ENCODE peak calls at places on chromosome 11, in seven cellular contexts. I, N, C, M, X, S and K are unnamed samples.

GRCh38 chr11:70669871-70670683 is 271.7 kb downstream of the CTTN start:
- DNase-seq in I (no peak), N (no peak), C (no peak), M (no peak), X (no peak), S (no peak), K (no peak)

GRCh38 chr11:2521681-2522630 is 77.1 kb downstream of the KCNQ1 start:
- DNase-seq in I (no peak), N (no peak), C (peak), M (peak), X (no peak), S (no peak), K (no peak)

GRCh38 chr11:131693756-131694155 is 323.3 kb downstream of the NTM start:
- DNase-seq in I (no peak), N (no peak), C (no peak), M (no peak), X (no peak), S (no peak), K (no peak)

GRCh38 chr11:36022891-36023290 is 79.0 kb downstream of the LDLRAD3 start:
- DNase-seq in I (no peak), N (no peak), C (no peak), M (no peak), X (no peak), S (no peak), K (no peak)

GRCh38 chr11:27174026-27174425 is 133.4 kb downstream of the BBOX1 start:
- DNase-seq in I (no peak), N (no peak), C (no peak), M (no peak), X (no peak), S (no peak), K (no peak)

GRCh38 chr11:2209370-2209801 is 37.8 kb upstream of the TH start:
- DNase-seq in I (no peak), N (no peak), C (no peak), M (no peak), X (no peak), S (no peak), K (no peak)

GRCh38 chr11:8810331-8811301 is 100.4 kb upstream of the AKIP1 start:
- DNase-seq in I (peak), N (peak), C (peak), M (no peak), X (peak), S (no peak), K (peak)

GRCh38 chr11:77019976-77020591 is 14.1 kb upstream of the B3GNT6 start:
- DNase-seq in I (peak), N (peak), C (no peak), M (no peak), X (peak), S (peak), K (peak)

GRCh38 chr11:86138958-86139357 is 70.1 kb upstream of the PICALM start:
- DNase-seq in I (peak), N (no peak), C (no peak), M (no peak), X (no peak), S (no peak), K (peak)

GRCh38 chr11:68940651-68941323 is 37.1 kb downstream of the IGHMBP2 start:
- DNase-seq in I (no peak), N (no peak), C (no peak), M (no peak), X (no peak), S (no peak), K (no peak)

GRCh38 chr11:8040921-8041285 is 40.1 kb upstream of the TUB start:
- DNase-seq in I (no peak), N (no peak), C (no peak), M (no peak), X (no peak), S (no peak), K (no peak)

GRCh38 chr11:67117667-67118058 is 1.4 kb upstream of the KDM2A start:
- DNase-seq in I (peak), N (no peak), C (peak), M (no peak), X (no peak), S (no peak), K (peak)

GRCh38 chr11:130094614-130095013 is 24.9 kb downstream of the APLP2 start:
- DNase-seq in I (no peak), N (peak), C (no peak), M (no peak), X (no peak), S (no peak), K (no peak)
- H3K4me3 ChIP-seq in I (no peak), N (no peak), C (no peak), M (no peak), X (no peak), S (no peak), K (no peak)

GRCh38 chr11:13015753-13016152 is 6.6 kb downstream of the RASSF10 start:
- DNase-seq in I (no peak), N (no peak), C (no peak), M (no peak), X (no peak), S (no peak), K (no peak)

GRCh38 chr11:13012037-13012693 is 3.0 kb downstream of the RASSF10 start:
- DNase-seq in I (peak), N (no peak), C (no peak), M (no peak), X (no peak), S (no peak), K (no peak)

GRCh38 chr11:13019313-13019712 is 10.2 kb downstream of the RASSF10 start:
- DNase-seq in I (no peak), N (no peak), C (no peak), M (no peak), X (no peak), S (no peak), K (no peak)

GRCh38 chr11:13013054-13013488 is 4.0 kb downstream of the RASSF10 start:
- DNase-seq in I (no peak), N (no peak), C (no peak), M (no peak), X (no peak), S (no peak), K (no peak)

GRCh38 chr11:13016415-13016814 is 7.3 kb downstream of the RASSF10 start:
- DNase-seq in I (no peak), N (no peak), C (no peak), M (no peak), X (no peak), S (peak), K (no peak)
- TF ChIP-seq CTCF in I (no peak), N (no peak), C (no peak), M (no peak), X (no peak), S (peak), K (no peak)

GRCh38 chr11:75431533-75432525 is 1.2 kb downstream of the KLHL35 start:
- DNase-seq in I (no peak), N (no peak), C (peak), M (no peak), X (no peak), S (no peak), K (no peak)
- H3K4me3 ChIP-seq in I (no peak), N (no peak), C (no peak), M (no peak), X (no peak), S (no peak), K (no peak)

DNA sequence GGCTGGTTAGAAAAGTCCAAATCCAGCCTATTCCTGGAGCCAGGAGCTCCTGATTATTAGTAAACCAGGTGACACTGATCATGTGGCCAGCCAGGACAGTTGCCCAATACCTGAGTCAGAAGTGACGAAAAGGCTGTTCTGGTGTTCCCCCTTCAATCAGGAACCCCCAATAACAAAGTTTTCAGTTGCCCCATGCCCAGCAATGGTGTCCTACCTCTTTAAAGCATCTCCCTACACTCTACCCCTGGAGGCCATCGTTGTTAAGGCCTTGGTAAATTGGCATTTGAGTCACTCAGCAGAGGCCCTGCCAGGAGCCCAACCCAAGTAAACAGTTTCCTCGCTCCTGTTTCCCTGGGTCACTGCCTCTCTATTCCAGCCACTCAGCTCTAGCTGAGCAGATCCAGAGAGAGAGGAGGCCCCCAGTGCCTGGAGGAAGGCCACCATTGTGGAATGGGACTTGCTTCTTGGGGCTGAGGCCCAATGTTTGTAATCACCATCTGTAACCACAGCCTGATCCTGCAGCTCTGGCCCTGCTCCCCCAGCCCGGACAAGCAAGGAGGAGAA is 25.0 kb downstream of the ARHGAP1 start:
- DNase-seq in I (peak), N (peak), C (peak), M (no peak), X (no peak), S (no peak), K (peak)
- TF ChIP-seq CTCF in I (no peak), N (peak), C (no peak), M (no peak), X (peak), S (no peak), K (no peak)

DNA sequence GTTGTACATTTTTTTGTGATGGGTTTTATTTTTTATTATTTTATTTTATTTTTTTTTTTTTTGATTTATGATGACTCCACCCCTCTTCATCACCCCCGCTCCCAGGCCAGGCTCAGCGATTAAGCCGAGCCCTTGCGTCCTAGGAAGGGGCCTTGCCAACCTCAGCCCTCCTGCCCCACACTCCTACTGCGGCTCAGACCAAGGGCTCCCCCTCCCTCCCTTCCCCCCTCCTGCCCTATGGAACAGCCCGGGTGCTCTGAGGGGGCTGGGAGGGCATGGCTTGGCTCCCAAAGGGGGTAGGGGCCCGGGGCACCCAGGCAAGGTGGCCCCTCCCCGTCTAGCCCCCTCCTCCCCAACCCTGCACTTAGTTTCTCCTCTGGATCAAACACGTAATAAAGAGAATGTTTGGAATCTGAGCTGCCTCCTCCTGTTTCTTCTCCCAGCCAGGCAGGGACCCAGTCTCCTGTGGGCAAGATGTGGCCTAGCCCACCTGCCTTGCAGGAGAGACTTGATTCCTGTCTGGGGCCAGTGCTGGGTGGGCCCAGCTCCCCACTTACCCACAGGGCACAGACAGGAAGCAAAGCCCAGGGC is 6.3 kb downstream of the RCOR2 start:
- DNase-seq in I (no peak), N (no peak), C (no peak), M (no peak), X (no peak), S (no peak), K (no peak)
- H3K4me3 ChIP-seq in I (no peak), N (no peak), C (no peak), M (no peak), X (no peak), S (no peak), K (no peak)

GRCh38 chr11:92070026-92070889 is 154.4 kb upstream of the FAT3 start:
- DNase-seq in I (peak), N (peak), C (no peak), M (no peak), X (no peak), S (no peak), K (peak)
- TF ChIP-seq CTCF in I (peak), N (peak), C (no peak), M (no peak), X (peak), S (no peak), K (no peak)

DNA sequence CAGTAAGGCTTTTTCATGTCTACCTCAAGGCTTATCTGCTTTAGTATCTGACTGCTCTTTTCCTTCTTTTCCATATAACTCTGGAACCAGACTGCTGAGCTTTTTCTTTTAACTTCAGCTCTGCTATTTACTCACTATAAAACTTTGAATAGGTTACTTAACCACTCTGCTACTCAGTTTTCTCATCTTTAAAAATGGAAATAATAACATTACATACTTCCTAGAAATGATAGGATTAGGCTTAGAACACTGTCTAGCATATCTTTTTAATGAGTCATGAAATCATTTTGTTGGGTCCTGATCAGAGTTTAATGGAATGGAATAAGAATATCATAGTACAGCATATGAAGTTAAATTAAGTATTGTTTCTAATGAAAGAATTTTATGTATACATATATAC is 120.0 kb downstream of the METTL15 start:
- DNase-seq in I (peak), N (peak), C (no peak), M (no peak), X (no peak), S (no peak), K (peak)
- H3K4me3 ChIP-seq in I (no peak), N (no peak), C (no peak), M (no peak), X (no peak), S (no peak), K (no peak)

GRCh38 chr11:96049426-96049825 is 125.5 kb upstream of the MTMR2 start:
- DNase-seq in I (peak), N (peak), C (no peak), M (no peak), X (peak), S (no peak), K (peak)

GRCh38 chr11:96044311-96044710 is 120.4 kb upstream of the MTMR2 start:
- DNase-seq in I (no peak), N (no peak), C (no peak), M (no peak), X (no peak), S (no peak), K (no peak)

GRCh38 chr11:96044747-96045146 is 120.8 kb upstream of the MTMR2 start:
- DNase-seq in I (no peak), N (no peak), C (no peak), M (no peak), X (no peak), S (no peak), K (no peak)

GRCh38 chr11:96050435-96051182 is 126.7 kb upstream of the MTMR2 start:
- DNase-seq in I (peak), N (peak), C (no peak), M (no peak), X (peak), S (no peak), K (peak)

DNA sequence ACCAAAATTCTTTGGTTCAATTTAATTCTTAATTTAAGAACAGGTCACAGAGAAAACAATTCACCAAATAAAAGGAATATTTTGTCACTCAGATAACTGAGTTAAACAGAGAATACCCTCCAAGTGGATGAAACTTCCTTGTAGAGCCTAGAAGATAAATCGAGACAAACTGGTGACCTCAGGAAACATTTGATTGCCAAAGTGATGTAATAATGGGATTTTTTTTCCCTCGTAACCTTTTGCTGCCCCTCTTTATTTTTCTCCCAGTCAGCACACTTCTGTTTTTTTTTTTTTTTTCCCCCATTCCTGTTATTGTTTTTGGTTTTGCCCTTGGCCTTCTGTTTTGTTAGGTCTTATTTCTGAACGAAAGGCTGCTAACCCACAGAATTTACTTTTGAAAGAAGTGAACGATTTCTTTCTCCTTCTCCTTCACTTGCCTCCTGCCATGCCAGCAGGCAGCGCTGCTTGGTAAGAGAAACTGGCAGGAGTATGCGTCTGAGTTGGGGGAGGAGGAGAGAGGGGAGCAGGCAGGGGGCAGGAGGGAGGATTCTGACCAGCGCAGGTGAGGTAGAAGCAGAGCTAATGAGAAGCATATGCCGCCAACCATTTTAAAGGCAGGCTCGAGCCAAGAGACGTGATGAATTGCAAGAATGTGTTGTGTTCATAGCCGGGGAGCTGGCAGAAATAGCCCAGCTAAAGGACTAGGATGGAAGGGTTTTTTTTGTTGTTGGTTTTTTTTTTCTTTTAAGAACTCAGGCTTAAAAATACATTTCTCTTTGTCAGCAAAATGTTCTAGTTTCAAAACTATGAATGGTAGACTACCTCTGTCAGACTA is 121.9 kb upstream of the MTMR2 start:
- DNase-seq in I (peak), N (peak), C (peak), M (no peak), X (peak), S (no peak), K (peak)
- TF ChIP-seq CTCF in I (peak), N (peak), C (peak), M (no peak), X (peak), S (no peak), K (peak)

GRCh38 chr11:72672839-72673238 is 1.4 kb downstream of the PDE2A start:
- DNase-seq in I (no peak), N (no peak), C (no peak), M (no peak), X (no peak), S (no peak), K (no peak)
- H3K4me3 ChIP-seq in I (no peak), N (no peak), C (no peak), M (no peak), X (no peak), S (no peak), K (no peak)